ENCODE peak calls at places on chromosomes 1 and 21, in seven cellular contexts. X, T, U, F, L, B and V are unnamed samples.

GRCh38 chr1:25579241-25579946 is 36.0 kb downstream of the LDLRAP1 start:
- DNase-seq in X (no peak), T (no peak), U (no peak), F (no peak), L (no peak), B (no peak), V (no peak)

GRCh38 chr1:228459091-228459993 is 27.8 kb upstream of the RNF187 start:
- DNase-seq in X (peak; percentile 79), T (peak; percentile 93), U (no peak), F (peak; percentile 91), L (peak; percentile 58), B (peak; percentile 74), V (peak; percentile 70)

GRCh38 chr1:170114916-170115315 is 30.8 kb upstream of the NTMT2 start:
- DNase-seq in X (peak; percentile 70), T (peak; percentile 18), U (no peak), F (no peak), L (no peak), B (no peak), V (no peak)

GRCh38 chr1:7594714-7595295 is 176.3 kb upstream of the VAMP3 start:
- DNase-seq in X (no peak), T (no peak), U (no peak), F (no peak), L (no peak), B (no peak), V (peak; percentile 8)

GRCh38 chr1:230185076-230186001 is 118.3 kb downstream of the GALNT2 start:
- DNase-seq in X (no peak), T (no peak), U (no peak), F (no peak), L (no peak), B (no peak), V (no peak)

GRCh38 chr1:164644774-164645634 is 86.0 kb downstream of the PBX1 start:
- DNase-seq in X (no peak), T (no peak), U (no peak), F (no peak), L (no peak), B (no peak), V (no peak)

GRCh38 chr1:113479713-113480676 is 89.7 kb downstream of the MAGI3 start:
- DNase-seq in X (no peak), T (no peak), U (no peak), F (no peak), L (no peak), B (no peak), V (no peak)

GRCh38 chr1:228149341-228150020 is at the start of gene GJC2:
- DNase-seq in X (peak; percentile 36), T (peak; percentile 41), U (no peak), F (peak; percentile 69), L (peak; percentile 44), B (peak; percentile 74), V (no peak)

GRCh38 chr1:17314491-17314971 is 6.5 kb downstream of the PADI4 start:
- DNase-seq in X (no peak), T (no peak), U (peak; percentile 27), F (no peak), L (no peak), B (peak; percentile 55), V (no peak)

GRCh38 chr1:229156819-229157218 is 114.1 kb upstream of the RAB4A start:
- DNase-seq in X (peak; percentile 45), T (peak; percentile 50), U (peak; percentile 36), F (peak; percentile 71), L (peak; percentile 32), B (peak; percentile 79), V (no peak)

GRCh38 chr1:8787218-8787617 is 30.2 kb downstream of the RERE start:
- DNase-seq in X (no peak), T (no peak), U (no peak), F (no peak), L (no peak), B (no peak), V (no peak)

DNA sequence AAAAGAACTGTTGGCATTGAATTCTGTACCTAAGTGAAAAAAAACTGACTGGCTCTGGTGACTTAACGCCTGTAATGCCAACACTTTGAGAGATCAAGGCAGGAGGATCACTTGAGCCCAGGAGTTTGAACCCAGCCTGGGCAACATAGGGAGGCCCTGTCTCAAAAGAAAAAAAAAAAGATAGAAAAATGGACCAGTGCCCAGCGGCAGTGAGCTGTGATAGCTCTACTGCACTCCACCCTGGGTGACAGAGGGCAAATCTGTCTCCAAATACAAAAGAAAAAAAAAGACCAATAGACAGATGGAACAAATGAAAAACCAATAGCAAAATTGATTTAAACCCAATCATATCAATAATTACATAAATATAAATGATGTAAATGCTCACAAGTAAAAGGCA is 674 bp upstream of the AKR7A3 start:
- DNase-seq in X (no peak), T (no peak), U (no peak), F (no peak), L (no peak), B (no peak), V (no peak)
- H3K4me3 ChIP-seq in X (no peak overlapping the region), T (peak overlapping the region; percentile 63), U (peak overlapping the region; percentile 36), F (peak overlapping the region; percentile 62), L (peak overlapping the region; percentile 64), B (peak overlapping the region; percentile 59), V (peak overlapping the region; percentile 11)

GRCh38 chr21:41715649-41716321 is 51.1 kb downstream of the RIPK4 start:
- DNase-seq in X (peak; percentile 49), T (peak; percentile 51), U (peak; percentile 60), F (peak; percentile 72), L (peak; percentile 73), B (peak; percentile 61), V (peak; percentile 63)

GRCh38 chr21:41712201-41712600 is 54.7 kb downstream of the RIPK4 start:
- DNase-seq in X (peak; percentile 38), T (peak; percentile 74), U (no peak), F (peak; percentile 85), L (no peak), B (no peak), V (no peak)

GRCh38 chr21:41711416-41712023 is 55.3 kb downstream of the RIPK4 start:
- DNase-seq in X (no peak), T (no peak), U (no peak), F (no peak), L (peak; percentile 69), B (peak; percentile 39), V (peak; percentile 78)

GRCh38 chr21:41712730-41713129 is 54.1 kb downstream of the RIPK4 start:
- DNase-seq in X (no peak), T (no peak), U (no peak), F (no peak), L (no peak), B (no peak), V (no peak)

GRCh38 chr21:41713495-41714281 is 53.2 kb downstream of the RIPK4 start:
- DNase-seq in X (no peak), T (no peak), U (no peak), F (no peak), L (peak; percentile 55), B (peak; percentile 53), V (no peak)
- H3K4me1 ChIP-seq in X (peaks cover 19% of the 10 kb centered on the region), T (peaks cover 11% of the 10 kb centered on the region), U (no peaks in the 10 kb centered on the region), F (peaks cover 27% of the 10 kb centered on the region), L (no peaks in the 10 kb centered on the region), B (peaks cover 7% of the 10 kb centered on the region), V (peaks cover 22% of the 10 kb centered on the region)

GRCh38 chr1:223645903-223646302 is 19.6 kb downstream of the CAPN8 start:
- DNase-seq in X (no peak), T (no peak), U (no peak), F (no peak), L (peak; percentile 46), B (no peak), V (peak; percentile 64)

GRCh38 chr1:223647249-223647648 is 18.3 kb downstream of the CAPN8 start:
- DNase-seq in X (no peak), T (no peak), U (no peak), F (no peak), L (no peak), B (no peak), V (no peak)

GRCh38 chr1:223642155-223642689 is 23.3 kb downstream of the CAPN8 start:
- DNase-seq in X (peak; percentile 74), T (no peak), U (no peak), F (no peak), L (no peak), B (peak; percentile 37), V (no peak)

GRCh38 chr1:223639333-223639749 is 26.2 kb downstream of the CAPN8 start:
- DNase-seq in X (no peak), T (no peak), U (no peak), F (no peak), L (no peak), B (no peak), V (no peak)

DNA sequence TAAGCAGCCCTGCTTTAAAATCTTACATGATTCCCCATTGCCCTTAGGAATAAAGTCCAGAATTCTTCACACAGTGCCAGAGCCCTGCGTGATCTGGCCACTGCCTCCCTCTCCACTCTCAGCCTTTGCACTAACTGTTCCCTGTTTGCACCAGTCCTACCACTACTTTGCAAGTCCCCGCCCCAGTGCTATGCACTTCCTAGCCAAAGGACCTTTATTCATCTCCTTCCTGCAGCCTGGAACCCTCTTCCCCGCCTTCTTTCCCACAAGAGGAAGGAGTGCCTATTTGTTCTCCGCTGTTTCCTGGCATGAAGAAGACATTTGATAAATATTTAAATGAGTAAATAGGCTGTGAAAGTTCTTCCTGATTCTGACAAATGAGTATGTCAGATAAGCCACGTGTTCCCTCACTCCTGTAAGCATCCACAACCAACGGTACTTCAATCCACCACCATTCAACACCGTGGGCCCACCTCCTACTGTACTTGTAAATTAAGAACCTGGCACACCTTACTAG is 23.9 kb downstream of the CAPN8 start:
- DNase-seq in X (no peak), T (no peak), U (no peak), F (no peak), L (peak; percentile 80), B (peak; percentile 17), V (peak; percentile 67)
- TF ChIP-seq CTCF in X (no peak), T (no peak), U (no peak), F (no peak), L (no peak), B (no peak), V (no peak)

DNA sequence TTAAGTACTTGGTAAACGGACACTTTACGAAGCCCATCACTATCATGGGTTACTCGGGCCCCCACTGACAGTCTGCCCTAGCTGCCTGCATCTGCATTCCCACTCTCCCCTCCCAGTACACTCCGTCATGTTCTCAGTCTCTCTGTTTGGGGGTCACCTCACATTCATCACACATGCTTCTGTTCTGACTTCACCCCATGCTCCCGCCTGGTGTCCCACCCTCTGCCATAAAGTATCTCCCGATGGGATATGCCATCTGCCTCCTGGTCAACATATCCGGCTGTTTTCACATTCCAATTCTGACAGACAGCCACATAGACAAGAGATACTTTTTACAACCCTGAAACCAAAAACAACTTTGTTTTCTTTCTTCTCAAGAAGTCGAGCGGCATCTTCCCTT is 1.0 kb downstream of the OLFML2B start:
- DNase-seq in X (no peak), T (no peak), U (no peak), F (peak; percentile 40), L (no peak), B (no peak), V (no peak)
- H3K4me3 ChIP-seq in X (no peak overlapping the region), T (peak overlapping the region; percentile 81), U (peak overlapping the region; percentile 60), F (no peak overlapping the region), L (peak overlapping the region; percentile 64), B (peak overlapping the region; percentile 68), V (no peak overlapping the region)

GRCh38 chr21:44516828-44517174 is 23.2 kb downstream of the KRTAP10-1 start:
- DNase-seq in X (no peak), T (no peak), U (no peak), F (no peak), L (no peak), B (no peak), V (peak; percentile 1)
- H3K4me1 ChIP-seq in X (no peaks in the 10 kb centered on the region), T (no peaks in the 10 kb centered on the region), U (no peaks in the 10 kb centered on the region), F (no peaks in the 10 kb centered on the region), L (no peaks in the 10 kb centered on the region), B (no peaks in the 10 kb centered on the region), V (no peaks in the 10 kb centered on the region)